ENCODE peak calls at places on chromosomes 2 and 18, in four cellular contexts. D is activated gamma-delta T cell treated with Interleukin-2 at 50 U/mL for 16 hours, K is left ventricle myocardium inferior, Y is NCI-H526 treated with DMSO at 0.1 percent for 48 hours. Z is an unnamed sample.

GRCh38 chr18:62420513-62421209 is 95.6 kb downstream of the TNFRSF11A start:
- DNase-seq in D (peak), K (no peak), Y (no peak), Z (peak)

GRCh38 chr2:45117383-45117782 is 108.1 kb upstream of the SIX2 start:
- DNase-seq in D (no peak), K (no peak), Y (no peak), Z (no peak)

GRCh38 chr2:10424051-10424450 is 24.1 kb downstream of the ODC1 start:
- DNase-seq in D (no peak), K (no peak), Y (no peak), Z (no peak)

GRCh38 chr2:108409768-108410167 is 32.0 kb downstream of the SULT1C4 start:
- DNase-seq in D (no peak), K (no peak), Y (no peak), Z (no peak)

GRCh38 chr2:238670341-238670681 is 177.6 kb upstream of the TWIST2 start:
- DNase-seq in D (no peak), K (no peak), Y (no peak), Z (no peak)

GRCh38 chr18:3151379-3152264 is 68.1 kb downstream of the MYOM1 start:
- DNase-seq in D (no peak), K (no peak), Y (no peak), Z (no peak)

GRCh38 chr2:17030070-17030469 is 364.4 kb upstream of the CYRIA start:
- DNase-seq in D (no peak), K (no peak), Y (no peak), Z (no peak)

GRCh38 chr2:191064590-191064989 is 50.6 kb upstream of the STAT1 start:
- DNase-seq in D (peak), K (no peak), Y (no peak), Z (peak)

GRCh38 chr2:218282173-218282991 is 9.9 kb downstream of the TMBIM1 start:
- DNase-seq in D (no peak), K (no peak), Y (no peak), Z (no peak)

GRCh38 chr2:113202305-113203216 is 28.8 kb downstream of the PSD4 start:
- DNase-seq in D (no peak), K (no peak), Y (peak), Z (no peak)

GRCh38 chr2:63124209-63124608 is 73.6 kb downstream of the OTX1 start:
- DNase-seq in D (no peak), K (no peak), Y (no peak), Z (no peak)

GRCh38 chr18:35477497-35477896 is 20.3 kb downstream of the INO80C start:
- DNase-seq in D (no peak), K (no peak), Y (no peak), Z (no peak)

GRCh38 chr2:118632921-118633320 is 214.5 kb downstream of the EN1 start:
- DNase-seq in D (no peak), K (no peak), Y (no peak), Z (no peak)

GRCh38 chr18:79400591-79401381 is 5.1 kb downstream of the NFATC1 start:
- DNase-seq in D (peak), K (peak), Y (no peak), Z (peak)

GRCh38 chr18:79613186-79613931 is 66.2 kb upstream of the CTDP1 start:
- DNase-seq in D (no peak), K (no peak), Y (no peak), Z (no peak)

GRCh38 chr18:73060666-73061270 is 193.0 kb upstream of the NETO1 start:
- DNase-seq in D (no peak), K (no peak), Y (no peak), Z (no peak)

GRCh38 chr2:239751719-239752355 is 273.3 kb downstream of the NDUFA10 start:
- DNase-seq in D (no peak), K (peak), Y (no peak), Z (peak)